ENCODE peak calls at places on chromosomes 3 and 15, in five cellular contexts. E, V, J, Q and T are unnamed samples.

GRCh38 chr15:58438956-58439355 is 7.2 kb downstream of the LIPC start:
- DNase-seq in E (no peak), V (no peak), J (peak), Q (no peak), T (peak)

GRCh38 chr3:69696365-69696764 is 42.9 kb upstream of the MITF start:
- DNase-seq in E (no peak), V (no peak), J (no peak), Q (no peak), T (no peak)

GRCh38 chr15:75578206-75578947 is 738 bp downstream of the PTPN9 start:
- DNase-seq in E (no peak), V (peak), J (peak), Q (peak), T (peak)

GRCh38 chr15:95284933-95285401 is 1045.5 kb upstream of the NR2F2 start:
- DNase-seq in E (no peak), V (no peak), J (no peak), Q (peak), T (no peak)

GRCh38 chr3:43531835-43532234 is 90.0 kb downstream of the ANO10 start:
- DNase-seq in E (no peak), V (no peak), J (no peak), Q (no peak), T (no peak)

GRCh38 chr15:43878466-43878865 is 51.7 kb downstream of the WDR76 start:
- DNase-seq in E (no peak), V (no peak), J (no peak), Q (no peak), T (no peak)

GRCh38 chr15:98609144-98609852 is 39.0 kb upstream of the IGF1R start:
- DNase-seq in E (no peak), V (no peak), J (peak), Q (no peak), T (peak)

GRCh38 chr15:62344806-62345539 is 179.9 kb upstream of the C2CD4B start:
- DNase-seq in E (no peak), V (peak), J (peak), Q (peak), T (peak)